ENCODE peak calls at places on chromosomes 7 and 10, in ten cellular contexts. M is nephron progenitor cell; S is vagina; C is adipocyte; Z is naive thymus-derived CD8-positive, alpha-beta T cell; P is cerebellum; D is CD8-positive, alpha-beta memory T cell; O is epithelial cell of esophagus; H is hypothalamus; N is anterior cingulate cortex. U is an unnamed sample.

GRCh38 chr7:23593706-23594105 is 3.5 kb upstream of the CCDC126 start:
- DNase-seq in M (no peak), S (no peak), C (no peak), Z (no peak), P (no peak), D (no peak), O (no peak), H (no peak), N (no peak), U (no peak)

GRCh38 chr7:22442187-22442886 is 57.7 kb downstream of the STEAP1B start:
- DNase-seq in M (no peak), S (no peak), C (no peak), Z (no peak), P (no peak), D (no peak), O (no peak), H (no peak), N (no peak), U (peak)

GRCh38 chr7:87003872-87004798 is 55.3 kb downstream of the ELAPOR2 start:
- DNase-seq in M (no peak), S (no peak), C (no peak), Z (no peak), P (no peak), D (no peak), O (no peak), H (no peak), N (no peak), U (no peak)

GRCh38 chr10:110410329-110411046 is 87.2 kb upstream of the DUSP5 start:
- DNase-seq in M (no peak), S (no peak), C (peak), Z (no peak), P (no peak), D (no peak), O (peak), H (no peak), N (no peak), U (no peak)

GRCh38 chr7:111132833-111133232 is 41.9 kb downstream of the LRRN3 start:
- DNase-seq in M (no peak), S (no peak), C (no peak), Z (no peak), P (no peak), D (no peak), O (peak), H (no peak), N (no peak), U (no peak)

GRCh38 chr10:89301721-89302445 is at the start of gene IFIT2:
- DNase-seq in M (no peak), S (no peak), C (peak), Z (peak), P (peak), D (peak), O (peak), H (no peak), N (no peak), U (no peak)

GRCh38 chr10:71045936-71046335 is 157.6 kb upstream of the PCBD1 start:
- DNase-seq in M (no peak), S (no peak), C (no peak), Z (no peak), P (no peak), D (no peak), O (no peak), H (no peak), N (no peak), U (no peak)

GRCh38 chr7:138979988-138980574 is 1.1 kb downstream of the KIAA1549 start:
- DNase-seq in M (peak), S (no peak), C (peak), Z (no peak), P (no peak), D (no peak), O (peak), H (no peak), N (no peak), U (no peak)

GRCh38 chr10:71902351-71902750 is 51.3 kb upstream of the PSAP start:
- DNase-seq in M (no peak), S (no peak), C (no peak), Z (no peak), P (no peak), D (no peak), O (no peak), H (no peak), N (no peak), U (no peak)